ENCODE peak calls at places on chromosomes 6 and 20, in seven cellular contexts. C is AG04450, X is lower leg skin, B is A549, S is GM12865, T is MM.1S, D is IMR-90. V is an unnamed sample.

GRCh38 chr6:37502703-37503485 is 3.2 kb upstream of the CCDC167 start:
- DNase-seq in D (no peak), S (peak; percentile 68), B (no peak), X (no peak), T (no peak), C (no peak), V (no peak)

GRCh38 chr6:20119446-20119845 is 92.8 kb downstream of the MBOAT1 start:
- DNase-seq in T (no peak), D (no peak), X (no peak), B (no peak), C (no peak), S (no peak), V (no peak)

GRCh38 chr6:136782021-136782770 is 10.1 kb downstream of the MAP3K5 start:
- DNase-seq in S (no peak), C (peak; percentile 21), D (peak; percentile 79), X (no peak), T (no peak), B (no peak), V (peak; percentile 57)

GRCh38 chr20:62924567-62925419 is 1.5 kb downstream of the DIDO1 start:
- DNase-seq in C (no peak), T (no peak), B (peak; percentile 42), D (peak; percentile 34), X (no peak), S (peak; percentile 45), V (peak; percentile 41)

GRCh38 chr20:43941476-43942212 is 27.0 kb downstream of the TOX2 start:
- DNase-seq in D (peak; percentile 39), B (peak; percentile 82), X (no peak), T (peak; percentile 21), C (no peak), S (peak; percentile 47), V (peak; percentile 43)

GRCh38 chr6:106089981-106090380 is 3.8 kb downstream of the PRDM1 start:
- DNase-seq in C (no peak), T (peak; percentile 66), B (no peak), S (peak; percentile 69), X (no peak), D (peak; percentile 57), V (peak; percentile 58)

GRCh38 chr6:167848783-167849182 is 22.1 kb downstream of the AFDN start:
- DNase-seq in D (no peak), T (no peak), C (no peak), B (no peak), X (no peak), S (no peak), V (no peak)

GRCh38 chr20:45685896-45686295 is 15.9 kb upstream of the WFDC11 start:
- DNase-seq in X (no peak), T (no peak), C (no peak), S (no peak), B (peak; percentile 25), D (no peak), V (no peak)

GRCh38 chr20:11305406-11305805 is 612.3 kb upstream of the BTBD3 start:
- DNase-seq in D (peak; percentile 5), B (no peak), T (peak; percentile 73), C (no peak), S (peak; percentile 24), X (no peak), V (no peak)

GRCh38 chr6:1039191-1039590 is 272.7 kb upstream of the FOXQ1 start:
- DNase-seq in X (peak; percentile 85), D (no peak), B (no peak), T (no peak), S (no peak), C (no peak), V (no peak)

GRCh38 chr20:16801919-16802651 is 53.9 kb downstream of the OTOR start:
- DNase-seq in X (no peak), T (peak; percentile 53), S (peak; percentile 63), B (peak; percentile 69), C (peak; percentile 16), D (peak; percentile 53), V (peak; percentile 58)

DNA sequence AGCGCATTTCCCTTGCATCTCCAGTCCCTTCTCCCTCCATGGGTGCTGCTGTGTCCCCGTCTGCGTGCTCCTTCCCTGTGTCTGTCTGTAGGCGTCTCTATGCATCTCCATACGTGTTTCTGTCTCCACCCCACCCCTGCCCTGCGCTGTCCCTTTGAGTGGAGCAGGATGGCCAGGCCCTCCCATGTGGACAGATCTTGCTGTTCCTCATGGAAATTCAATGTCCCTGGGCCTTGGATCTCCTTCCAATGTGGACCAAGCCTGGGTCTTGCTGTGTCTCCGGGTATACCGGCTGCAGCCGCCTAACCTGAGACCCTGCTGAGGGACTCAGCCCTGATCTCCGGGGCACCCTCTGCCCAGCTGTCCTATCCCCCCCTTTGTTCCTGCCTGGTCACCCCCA is 172.7 kb downstream of the BMP7 start:
- DNase-seq in S (no peak), X (no peak), T (no peak), C (no peak), B (no peak), D (no peak), V (no peak)
- TF ChIP-seq CTCF in S (no peak), X (no peak), T (no peak), C (no peak), B (no peak), D (no peak), V (no peak)

DNA sequence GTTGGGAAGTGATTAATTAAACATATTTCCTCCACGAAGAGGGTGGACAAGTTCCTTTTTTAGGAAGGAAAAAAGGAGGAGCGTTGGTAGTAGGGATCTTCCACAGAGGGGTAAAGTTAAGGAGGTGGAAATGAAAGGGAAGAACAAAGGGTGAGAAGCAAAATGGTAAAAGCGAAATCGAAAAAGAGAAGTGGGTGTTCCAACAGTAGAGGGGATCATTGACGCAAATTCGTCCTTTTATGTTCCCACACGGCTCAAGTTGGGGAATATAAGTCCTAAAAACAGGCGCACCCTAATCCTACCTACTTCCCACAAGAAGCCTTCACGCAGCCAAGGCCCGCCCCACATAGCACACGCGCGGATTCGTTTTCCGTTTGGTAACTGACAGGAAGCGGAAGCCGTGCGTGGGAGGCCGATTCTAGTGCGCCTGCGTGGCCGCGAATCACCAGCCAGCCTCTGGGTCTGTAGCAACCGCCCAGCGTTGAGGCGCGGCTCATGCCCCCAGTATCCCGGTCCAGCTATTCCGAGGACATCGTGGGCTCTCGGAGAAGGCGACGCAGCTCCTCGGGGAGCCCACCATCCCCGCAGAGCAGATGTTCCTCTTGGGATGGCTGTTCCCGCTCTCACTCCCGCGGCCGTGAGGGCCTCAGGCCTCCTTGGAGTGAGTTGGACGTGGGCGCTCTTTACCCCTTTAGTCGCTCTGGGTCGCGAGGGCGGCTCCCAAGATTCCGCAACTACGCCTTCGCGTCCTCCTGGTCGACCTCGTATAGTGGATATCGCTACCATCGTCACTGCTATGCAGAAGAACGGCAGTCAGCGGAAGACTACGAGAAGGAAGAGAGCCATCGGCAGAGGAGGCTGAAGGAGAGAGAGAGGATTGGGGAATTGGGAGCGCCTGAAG is at the start of gene NKAPL:
- DNase-seq in T (peak; percentile 19), X (peak; percentile 94), B (no peak), D (peak; percentile 46), S (peak; percentile 57), C (no peak), V (peak; percentile 53)
- H3K4me3 ChIP-seq in T (peak within 1 kb of the TSS; percentile 53), X (peak within 1 kb of the TSS; percentile 19), B (no peak within 1 kb of the TSS), D (peak within 1 kb of the TSS; percentile 44), S (peak within 1 kb of the TSS; percentile 0), C (peak within 1 kb of the TSS; percentile 34), V (peak within 1 kb of the TSS; percentile 31)

GRCh38 chr20:20184149-20184548 is 131.8 kb downstream of the CFAP61 start:
- DNase-seq in C (no peak), X (no peak), D (no peak), S (peak; percentile 58), T (peak; percentile 55), B (peak; percentile 16), V (no peak)
- TF ChIP-seq CTCF in C (peak; percentile 34), X (no peak), D (peak; percentile 35), S (peak; percentile 50), T (peak; percentile 74), B (peak; percentile 27), V (peak; percentile 26)

GRCh38 chr6:32799168-32799567 is 17.6 kb downstream of the HLA-DOB start:
- DNase-seq in T (no peak), B (no peak), S (no peak), X (no peak), C (no peak), D (no peak), V (no peak)

GRCh38 chr6:32799740-32800139 is 17.1 kb downstream of the HLA-DOB start:
- DNase-seq in D (no peak), C (no peak), T (no peak), X (no peak), B (no peak), S (no peak), V (no peak)

GRCh38 chr6:32792901-32793400 is 23.9 kb downstream of the HLA-DOB start:
- DNase-seq in D (no peak), S (no peak), T (no peak), X (no peak), B (no peak), C (no peak), V (no peak)

GRCh38 chr6:32794510-32794909 is 22.3 kb downstream of the HLA-DOB start:
- DNase-seq in C (no peak), S (no peak), B (no peak), T (no peak), D (no peak), X (no peak), V (no peak)

GRCh38 chr6:32796848-32797776 is 19.7 kb downstream of the HLA-DOB start:
- DNase-seq in C (no peak), B (peak; percentile 43), D (peak; percentile 58), T (peak; percentile 62), X (peak; percentile 96), S (peak; percentile 79), V (peak; percentile 55)
- H3K4me3 ChIP-seq in C (peak overlapping the region; percentile 47), B (peak overlapping the region; percentile 19), D (peak overlapping the region; percentile 10), T (peak overlapping the region; percentile 62), X (no peak overlapping the region), S (peak overlapping the region; percentile 28), V (no peak overlapping the region)

GRCh38 chr6:73652637-73653570 is 888 bp downstream of the SLC17A5 start:
- DNase-seq in X (peak; percentile 93), D (peak; percentile 41), T (peak; percentile 79), B (peak; percentile 70), S (peak; percentile 88), C (no peak), V (peak; percentile 54)
- TF ChIP-seq CTCF in X (no peak), D (peak; percentile 50), T (peak; percentile 38), B (peak; percentile 54), S (peak; percentile 18), C (peak; percentile 49), V (peak; percentile 41)

GRCh38 chr6:27096834-27097511 is 150.5 kb upstream of the PRSS16 start:
- DNase-seq in C (peak; percentile 26), T (no peak), X (no peak), B (peak; percentile 87), D (peak; percentile 75), S (peak; percentile 24), V (peak; percentile 78)
- H3K4me3 ChIP-seq in C (peak overlapping the region; percentile 68), T (no peak overlapping the region), X (peak overlapping the region; percentile 3), B (peak overlapping the region; percentile 57), D (peak overlapping the region; percentile 66), S (peak overlapping the region; percentile 18), V (peak overlapping the region; percentile 57)